ENCODE peak calls at places on chromosome 20, in seven cellular contexts. U is mesendoderm, I is mesenchymal stem cell, R is H9, A is H1, O is neuronal stem cell, N is trophoblast cell. X is an unnamed sample. For H3K79me1, the result is how much of the 10 kb centered on the place peaks cover.

GRCh38 chr20:1377984-1378742 is 14.7 kb downstream of the FKBP1A start:
- DNase-seq in I (peak), O (no peak), A (no peak), U (peak), R (no peak), N (peak), X (peak)

GRCh38 chr20:16412896-16413295 is 160.4 kb downstream of the KIF16B start:
- DNase-seq in A (no peak), N (no peak), O (no peak), U (no peak), I (no peak), R (no peak), X (no peak)

GRCh38 chr20:31644701-31645100 is 7.0 kb downstream of the COX4I2 start:
- DNase-seq in N (no peak), I (no peak), U (no peak), O (no peak), R (no peak), A (no peak), X (no peak)

GRCh38 chr20:39081255-39081654 is 119.1 kb downstream of the DHX35 start:
- DNase-seq in O (peak), U (peak), A (peak), R (peak), I (peak), N (peak), X (peak)

GRCh38 chr20:48378976-48379670 is 448.7 kb downstream of the PREX1 start:
- DNase-seq in I (no peak), U (no peak), R (no peak), A (no peak), O (no peak), N (no peak), X (no peak)

GRCh38 chr20:45925821-45926506 is 8.5 kb upstream of the PCIF1 start:
- DNase-seq in N (no peak), O (no peak), A (no peak), I (no peak), U (no peak), R (no peak), X (no peak)

GRCh38 chr20:21503345-21503744 is 10.5 kb downstream of the NKX2-2 start:
- DNase-seq in N (no peak), I (no peak), O (no peak), U (no peak), A (no peak), R (no peak), X (peak)

GRCh38 chr20:18443841-18444240 is 23.0 kb downstream of the DZANK1 start:
- DNase-seq in A (no peak), R (no peak), N (no peak), U (no peak), I (peak), O (no peak), X (peak)

GRCh38 chr20:35215066-35215956 is 11.2 kb upstream of the MMP24 start:
- DNase-seq in N (no peak), R (no peak), O (no peak), I (peak), A (no peak), U (no peak), X (peak)

GRCh38 chr20:44776977-44777376 is 31.3 kb downstream of the KCNK15 start:
- DNase-seq in U (peak), N (peak), R (no peak), O (peak), I (peak), A (no peak), X (peak)

GRCh38 chr20:35011589-35012226 is 56.0 kb downstream of the MYH7B start:
- DNase-seq in A (no peak), U (no peak), N (no peak), O (no peak), I (no peak), R (peak), X (no peak)

GRCh38 chr20:38806855-38807655 is 1.6 kb downstream of the PPP1R16B start:
- DNase-seq in A (no peak), U (peak), N (no peak), R (no peak), O (no peak), I (no peak), X (no peak)

GRCh38 chr20:53914091-53914860 is 156.1 kb downstream of the BCAS1 start:
- DNase-seq in U (peak), N (no peak), R (no peak), I (peak), O (no peak), A (no peak), X (peak)

GRCh38 chr20:56359212-56360132 is 698 bp downstream of the FAM210B start:
- DNase-seq in I (peak), R (peak), O (peak), N (peak), A (no peak), U (peak), X (peak)

GRCh38 chr20:6469695-6470094 is 297.8 kb upstream of the BMP2 start:
- DNase-seq in A (no peak), U (no peak), N (no peak), I (no peak), O (no peak), R (no peak), X (no peak)

GRCh38 chr20:54014301-54014914 is 56.0 kb downstream of the BCAS1 start:
- DNase-seq in N (no peak), O (no peak), A (no peak), R (no peak), I (no peak), U (no peak), X (no peak)

GRCh38 chr20:62066339-62066982 is 780 bp upstream of the TAF4 start:
- DNase-seq in U (peak), I (peak), A (peak), O (peak), N (peak), R (peak), X (no peak)

GRCh38 chr20:61546641-61547040 is 294.6 kb downstream of the CDH4 start:
- DNase-seq in R (no peak), I (no peak), A (no peak), N (no peak), U (no peak), O (no peak), X (no peak)

GRCh38 chr20:64151634-64152530 is 12.4 kb upstream of the MYT1 start:
- DNase-seq in R (no peak), A (no peak), O (no peak), U (no peak), N (peak), I (no peak), X (peak)

DNA sequence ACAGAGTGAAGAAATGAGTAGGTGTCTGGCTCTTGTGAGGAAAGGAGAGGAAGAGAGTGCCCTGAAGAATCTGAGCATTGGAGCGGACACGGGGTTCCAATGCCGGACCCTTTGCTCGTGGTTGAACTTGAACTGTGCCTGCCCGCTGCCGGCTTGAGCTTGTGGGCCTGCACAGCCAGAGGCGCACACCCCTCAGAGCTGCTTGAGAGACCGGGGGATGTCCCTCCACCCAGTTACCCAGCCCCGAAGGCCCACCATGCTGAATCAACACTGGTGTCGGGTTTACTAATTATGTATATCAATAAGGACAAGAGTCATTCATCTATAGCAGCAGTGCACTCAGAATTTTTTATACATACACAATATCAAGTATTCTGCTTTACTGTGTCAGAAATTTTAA is 218.3 kb upstream of the CST7 start:
- DNase-seq in A (no peak), N (no peak), I (no peak), R (no peak), U (no peak), O (no peak), X (no peak)
- H3K79me1 ChIP-seq in A (under half), N (under half), I (under half), R (under half), U (under half), O (under half), X (under half)

GRCh38 chr20:23156842-23157423 is 70.8 kb upstream of the CD93 start:
- DNase-seq in A (no peak), R (no peak), N (no peak), O (no peak), U (no peak), I (no peak), X (no peak)
- H3K79me1 ChIP-seq in A (under half), R (under half), N (under half), O (under half), U (under half), I (under half), X (under half)

GRCh38 chr20:40644863-40645262 is 44.2 kb downstream of the MAFB start:
- DNase-seq in O (no peak), N (no peak), R (no peak), I (no peak), U (no peak), A (no peak), X (no peak)

GRCh38 chr20:40641212-40641611 is 47.8 kb downstream of the MAFB start:
- DNase-seq in O (no peak), U (no peak), A (no peak), N (peak), I (no peak), R (no peak), X (no peak)

GRCh38 chr20:40646321-40647212 is 42.5 kb downstream of the MAFB start:
- DNase-seq in N (no peak), I (no peak), O (no peak), A (no peak), R (no peak), U (no peak), X (no peak)

GRCh38 chr20:40641809-40642208 is 47.2 kb downstream of the MAFB start:
- DNase-seq in A (no peak), N (no peak), U (no peak), O (no peak), R (no peak), I (no peak), X (no peak)

GRCh38 chr20:40643891-40644290 is 45.1 kb downstream of the MAFB start:
- DNase-seq in R (no peak), A (no peak), O (no peak), I (no peak), N (no peak), U (peak), X (no peak)
- H3K79me1 ChIP-seq in R (under half), A (under half), O (under half), I (under half), N (under half), U (under half), X (under half)

GRCh38 chr20:14522595-14522994 is 185.2 kb upstream of the FLRT3 start:
- DNase-seq in N (no peak), U (no peak), O (no peak), R (no peak), A (no peak), I (no peak), X (no peak)
- H3K79me1 ChIP-seq in N (under half), U (under half), O (under half), R (under half), A (under half), I (under half), X (under half)

DNA sequence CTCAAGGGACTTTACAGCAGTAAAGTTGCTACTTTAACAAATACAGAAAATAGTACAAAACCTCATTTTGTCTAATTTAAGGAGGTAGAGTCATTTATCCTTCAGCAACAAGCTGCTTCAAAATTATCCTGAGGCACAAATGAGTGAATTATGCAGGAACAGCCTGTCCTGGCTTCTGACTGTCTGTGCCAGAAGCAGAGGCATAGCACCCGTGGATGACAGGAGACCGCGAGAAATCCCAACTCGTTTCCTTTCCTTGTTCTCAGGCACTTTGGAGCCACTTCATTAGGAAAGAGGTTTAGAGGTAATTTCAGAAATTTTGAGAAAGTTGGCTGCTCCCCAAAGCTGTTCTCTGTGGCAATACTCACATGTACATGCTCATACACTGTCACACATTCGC is 549.2 kb upstream of the BTBD3 start:
- DNase-seq in R (no peak), N (no peak), I (no peak), A (no peak), U (no peak), O (no peak), X (no peak)
- H3K79me1 ChIP-seq in R (under half), N (under half), I (under half), A (under half), U (under half), O (under half), X (under half)

DNA sequence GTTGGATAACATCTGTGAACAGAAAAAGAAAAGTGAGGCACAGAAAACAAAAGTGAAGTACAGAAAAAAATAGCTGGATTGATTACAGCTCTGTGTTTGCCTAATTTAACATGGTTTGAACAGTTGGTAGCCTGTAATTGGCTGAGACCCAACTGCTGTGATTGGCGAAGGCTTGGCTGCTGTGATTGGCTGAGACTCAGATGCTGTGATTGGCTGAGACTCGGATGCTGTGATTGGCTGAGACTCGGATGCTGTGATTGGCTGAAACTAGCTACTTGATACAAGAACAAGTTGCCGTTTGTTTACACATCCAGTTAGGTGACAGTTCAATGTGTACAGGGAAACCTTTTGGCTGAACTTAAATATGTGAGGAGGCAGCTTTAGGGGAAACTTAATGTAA is 223.3 kb upstream of the FOXA2 start:
- DNase-seq in A (no peak), U (no peak), R (no peak), O (no peak), N (no peak), I (no peak), X (peak)
- H3K79me1 ChIP-seq in A (under half), U (under half), R (under half), O (under half), N (under half), I (under half), X (under half)

GRCh38 chr20:19743650-19744015 is 14.4 kb upstream of the RIN2 start:
- DNase-seq in N (no peak), I (no peak), A (no peak), O (no peak), R (no peak), U (no peak), X (no peak)

GRCh38 chr20:19742974-19743649 is 14.9 kb upstream of the RIN2 start:
- DNase-seq in N (peak), O (no peak), U (peak), A (no peak), I (no peak), R (no peak), X (no peak)

GRCh38 chr20:19739351-19739750 is 18.7 kb upstream of the RIN2 start:
- DNase-seq in R (no peak), A (no peak), O (no peak), I (no peak), N (no peak), U (no peak), X (no peak)

GRCh38 chr20:19740503-19740902 is 17.6 kb upstream of the RIN2 start:
- DNase-seq in N (no peak), A (no peak), O (no peak), I (no peak), R (no peak), U (no peak), X (no peak)

DNA sequence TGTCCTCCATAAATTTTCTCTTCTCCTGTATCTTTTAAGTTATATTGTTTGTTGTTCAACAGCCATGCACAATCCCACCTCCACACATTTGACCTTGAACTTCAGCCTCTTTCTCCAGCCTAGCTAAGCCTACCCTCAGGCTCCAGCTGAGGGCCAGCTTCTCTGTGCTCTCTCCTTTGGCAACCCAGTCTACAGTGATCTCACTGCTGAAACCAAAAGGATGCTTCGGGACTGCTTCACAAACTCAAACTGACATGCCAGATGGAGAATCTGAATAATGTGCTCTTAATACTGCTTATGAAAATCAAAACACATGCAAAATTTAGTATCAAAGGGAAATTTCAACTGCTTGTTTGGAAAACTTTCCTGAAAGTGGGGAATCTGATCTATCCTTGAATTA is 16.1 kb upstream of the RIN2 start:
- DNase-seq in U (no peak), A (no peak), O (no peak), I (no peak), N (no peak), R (no peak), X (no peak)
- H3K79me1 ChIP-seq in U (under half), A (under half), O (under half), I (under half), N (under half), R (under half), X (under half)

GRCh38 chr20:33470866-33471265 is 19.0 kb upstream of the CBFA2T2 start:
- DNase-seq in I (no peak), A (no peak), U (no peak), O (no peak), N (no peak), R (no peak), X (no peak)

GRCh38 chr20:33465536-33466302 is 22.2 kb upstream of the SNTA1 start:
- DNase-seq in R (no peak), I (no peak), O (no peak), N (no peak), A (no peak), U (no peak), X (no peak)

GRCh38 chr20:33463332-33464101 is 20.0 kb upstream of the SNTA1 start:
- DNase-seq in A (no peak), N (no peak), U (no peak), O (no peak), I (no peak), R (no peak), X (no peak)

GRCh38 chr20:33470457-33470856 is 19.4 kb upstream of the CBFA2T2 start:
- DNase-seq in U (no peak), A (no peak), O (no peak), I (no peak), R (no peak), N (no peak), X (no peak)

GRCh38 chr20:33466303-33466646 is 22.7 kb upstream of the SNTA1 start:
- DNase-seq in U (no peak), R (no peak), A (no peak), N (no peak), O (no peak), I (no peak), X (no peak)
- H3K79me1 ChIP-seq in U (under half), R (under half), A (under half), N (under half), O (under half), I (under half), X (under half)

X was measured in IMR-90.